ENCODE peak calls at places on chromosomes 4 and X, in nine cellular contexts. D is IMR-90, M is K562, Q is brain microvascular endothelial cell, F is lower lobe of right lung, G is lung, U is heart right ventricle, R is PC-9, K is mammary epithelial cell. J is an unnamed sample.

GRCh38 chr4:111330786-111331185 is 707.9 kb upstream of the PITX2 start:
- DNase-seq in D (peak; percentile 46), M (no peak), Q (no peak), F (no peak), G (no peak), U (no peak), R (no peak), K (no peak), J (no peak)

GRCh38 chrX:47898024-47898423 is 61.3 kb downstream of the ZNF81 start:
- DNase-seq in D (no peak), M (no peak), Q (no peak), F (no peak), G (no peak), U (no peak), R (no peak), K (no peak), J (no peak)

GRCh38 chrX:124679199-124679598 is 332.8 kb downstream of the SH2D1A start:
- DNase-seq in D (no peak), M (no peak), Q (no peak), F (no peak), G (no peak), U (no peak), R (no peak), K (no peak), J (no peak)

GRCh38 chr4:185909959-185910358 is 98.0 kb upstream of the SORBS2 start:
- DNase-seq in D (no peak), M (no peak), Q (no peak), F (no peak), G (no peak), U (no peak), R (no peak), K (no peak), J (no peak)

GRCh38 chr4:98260047-98260578 is 1.1 kb upstream of the RAP1GDS1 start:
- DNase-seq in D (peak; percentile 10), M (no peak), Q (no peak), F (no peak), G (peak; percentile 50), U (no peak), R (peak; percentile 50), K (no peak), J (peak; percentile 85)

GRCh38 chr4:146485968-146486367 is 35.8 kb downstream of the SLC10A7 start:
- DNase-seq in D (no peak), M (no peak), Q (no peak), F (no peak), G (no peak), U (no peak), R (no peak), K (no peak), J (no peak)

GRCh38 chr4:7361256-7361655 is 73.5 kb downstream of the PSAPL1 start:
- DNase-seq in D (no peak), M (no peak), Q (no peak), F (no peak), G (no peak), U (peak; percentile 39), R (no peak), K (no peak), J (no peak)

GRCh38 chr4:53671757-53672156 is 80.5 kb upstream of the LNX1 start:
- DNase-seq in D (no peak), M (no peak), Q (no peak), F (no peak), G (no peak), U (no peak), R (no peak), K (no peak), J (peak; percentile 69)

GRCh38 chr4:128601992-128602695 is 207.4 kb upstream of the JADE1 start:
- DNase-seq in D (peak; percentile 31), M (peak; percentile 27), Q (peak; percentile 68), F (no peak), G (no peak), U (no peak), R (no peak), K (no peak), J (no peak)

GRCh38 chr4:140308366-140309123 is 64.9 kb upstream of the SCOC start:
- DNase-seq in D (peak; percentile 98), M (no peak), Q (peak; percentile 98), F (no peak), G (no peak), U (peak; percentile 75), R (no peak), K (peak; percentile 92), J (peak; percentile 15)

GRCh38 chrX:122238801-122239200 is 945.3 kb upstream of the GRIA3 start:
- DNase-seq in D (no peak), M (no peak), Q (peak; percentile 0), F (no peak), G (no peak), U (no peak), R (no peak), K (peak; percentile 67), J (no peak)

GRCh38 chr4:16109256-16109655 is 25.4 kb upstream of the PROM1 start:
- DNase-seq in D (no peak), M (no peak), Q (no peak), F (no peak), G (peak; percentile 14), U (no peak), R (no peak), K (no peak), J (no peak)

GRCh38 chrX:53263597-53264094 is 17.7 kb downstream of the IQSEC2 start:
- DNase-seq in D (peak; percentile 71), M (peak; percentile 69), Q (peak; percentile 58), F (no peak), G (no peak), U (no peak), R (peak; percentile 81), K (peak; percentile 73), J (no peak)

GRCh38 chr4:123599920-123600394 is 203.4 kb downstream of the SPRY1 start:
- DNase-seq in D (peak; percentile 5), M (peak; percentile 38), Q (peak; percentile 45), F (peak; percentile 84), G (peak; percentile 48), U (peak; percentile 82), R (no peak), K (no peak), J (peak; percentile 25)

GRCh38 chr4:128917781-128918180 is 108.3 kb downstream of the JADE1 start:
- DNase-seq in D (no peak), M (no peak), Q (no peak), F (no peak), G (no peak), U (no peak), R (no peak), K (no peak), J (no peak)

GRCh38 chrX:3026074-3026588 is 15.1 kb upstream of the ARSF start:
- DNase-seq in D (no peak), M (no peak), Q (no peak), F (no peak), G (no peak), U (no peak), R (peak; percentile 82), K (peak; percentile 67), J (no peak)

GRCh38 chrX:151393514-151393913 is 3.5 kb upstream of the VMA21 start:
- DNase-seq in D (no peak), M (no peak), Q (no peak), F (no peak), G (no peak), U (no peak), R (no peak), K (no peak), J (no peak)

GRCh38 chrX:151396827-151397740 is at the start of gene VMA21:
- DNase-seq in D (peak; percentile 82), M (peak; percentile 88), Q (peak; percentile 73), F (peak; percentile 95), G (peak; percentile 87), U (peak; percentile 87), R (peak; percentile 81), K (peak; percentile 71), J (peak; percentile 88)

GRCh38 chrX:151396042-151396826 is 772 bp upstream of the VMA21 start:
- DNase-seq in D (peak; percentile 43), M (no peak), Q (peak; percentile 17), F (peak; percentile 46), G (peak; percentile 53), U (peak; percentile 7), R (peak; percentile 86), K (no peak), J (no peak)

GRCh38 chrX:151398346-151398745 is 1.3 kb downstream of the VMA21 start:
- DNase-seq in D (no peak), M (no peak), Q (no peak), F (no peak), G (no peak), U (no peak), R (no peak), K (no peak), J (no peak)

GRCh38 chrX:151397741-151398070 is 700 bp downstream of the VMA21 start:
- DNase-seq in D (no peak), M (peak; percentile 12), Q (no peak), F (no peak), G (no peak), U (no peak), R (no peak), K (no peak), J (no peak)
- H3K27ac ChIP-seq in D (peak overlapping the region; percentile 87), M (peak overlapping the region; percentile 95), Q (peak overlapping the region; percentile 82), F (peak overlapping the region; percentile 94), G (peak overlapping the region; percentile 85), U (peak overlapping the region; percentile 88), R (peak overlapping the region; percentile 82), K (peak overlapping the region; percentile 58), J (no peak overlapping the region)

DNA sequence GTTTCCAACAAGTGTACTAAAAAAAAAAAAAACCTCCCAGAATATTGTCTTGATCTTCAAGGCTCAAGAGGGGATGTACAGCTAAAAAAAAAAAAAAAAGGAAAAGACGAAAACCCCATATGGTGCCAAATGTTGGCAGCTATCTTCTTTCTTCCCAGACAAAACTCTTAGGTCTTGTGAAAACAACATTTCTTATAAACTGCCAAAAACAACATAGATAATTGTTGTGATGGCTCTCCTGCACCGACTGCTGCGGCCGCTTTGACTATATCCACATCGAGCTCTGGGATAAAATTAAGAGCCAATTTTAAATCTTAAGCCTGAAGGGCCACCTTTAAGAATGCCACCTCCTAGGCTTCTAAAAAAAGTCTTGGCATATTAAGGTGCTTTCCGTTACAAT is 23.5 kb downstream of the PDGFC start:
- DNase-seq in D (no peak), M (no peak), Q (no peak), F (no peak), G (no peak), U (no peak), R (no peak), K (no peak), J (no peak)
- H3K27ac ChIP-seq in D (no peak overlapping the region), M (no peak overlapping the region), Q (peak overlapping the region; percentile 90), F (no peak overlapping the region), G (no peak overlapping the region), U (no peak overlapping the region), R (no peak overlapping the region), K (no peak overlapping the region), J (no peak overlapping the region)

GRCh38 chrX:155334486-155335316 is at the start of gene CLIC2:
- DNase-seq in D (peak; percentile 79), M (peak; percentile 76), Q (peak; percentile 12), F (peak; percentile 43), G (peak; percentile 72), U (peak; percentile 40), R (no peak), K (peak; percentile 20), J (no peak)
- H3K27ac ChIP-seq in D (peak within 1 kb of the TSS; percentile 32), M (peak within 1 kb of the TSS; percentile 80), Q (no peak within 1 kb of the TSS), F (peak within 1 kb of the TSS; percentile 71), G (peak within 1 kb of the TSS; percentile 75), U (peak within 1 kb of the TSS; percentile 80), R (no peak within 1 kb of the TSS), K (no peak within 1 kb of the TSS), J (no peak within 1 kb of the TSS)

DNA sequence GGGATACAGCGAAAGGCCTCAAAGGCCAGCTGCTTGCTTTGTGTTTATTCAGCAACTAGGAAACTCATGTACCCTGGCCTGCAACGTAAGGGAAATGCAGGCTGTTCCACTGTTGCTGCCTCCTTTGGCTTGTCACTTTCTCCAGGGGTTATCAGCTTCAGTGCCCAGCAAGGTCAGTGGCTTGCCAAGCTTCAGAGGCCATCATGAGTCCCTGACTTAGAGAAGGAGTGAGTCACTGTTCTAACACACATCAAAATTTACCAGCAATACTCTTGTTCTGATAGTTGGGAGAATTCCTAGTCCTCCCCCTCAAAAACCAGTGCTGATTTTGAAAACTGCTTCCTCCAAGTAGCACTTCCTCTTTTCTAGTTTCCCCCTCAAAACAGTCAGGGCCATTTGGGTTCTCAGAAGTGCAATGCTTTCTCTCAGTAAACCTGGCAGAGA is 250.8 kb downstream of the ARHGAP24 start:
- DNase-seq in D (no peak), M (peak; percentile 10), Q (no peak), F (no peak), G (peak; percentile 38), U (peak; percentile 58), R (no peak), K (no peak), J (peak; percentile 85)
- H3K27ac ChIP-seq in D (no peak overlapping the region), M (peak overlapping the region; percentile 78), Q (no peak overlapping the region), F (peak overlapping the region; percentile 74), G (peak overlapping the region; percentile 89), U (peak overlapping the region; percentile 82), R (no peak overlapping the region), K (no peak overlapping the region), J (peak overlapping the region; percentile 84)

J was measured in pancreas.